ENCODE peak calls at places on chromosome 14, in seven cellular contexts. J is stomach; O is CD4-positive, alpha-beta T cell; U is endothelial cell; C is GM12865; G is lower leg skin; L is upper lobe of left lung. Q is an unnamed sample.

GRCh38 chr14:22819191-22819988 is 4.2 kb upstream of the SLC7A7 start:
- DNase-seq in J (peak; percentile 57), O (no peak), U (peak; percentile 51), C (peak; percentile 72), G (peak; percentile 92), L (peak; percentile 84), Q (no peak)

GRCh38 chr14:58298477-58298879 is at the start of gene ARID4A:
- DNase-seq in J (peak; percentile 87), O (peak; percentile 69), U (no peak), C (no peak), G (peak; percentile 97), L (peak; percentile 90), Q (no peak)

GRCh38 chr14:102819176-102819628 is 42.0 kb downstream of the TRAF3 start:
- DNase-seq in J (peak; percentile 49), O (peak; percentile 26), U (no peak), C (peak; percentile 96), G (peak; percentile 68), L (no peak), Q (no peak)

GRCh38 chr14:58746701-58747100 is 108.9 kb downstream of the DACT1 start:
- DNase-seq in J (no peak), O (no peak), U (no peak), C (no peak), G (no peak), L (no peak), Q (no peak)

GRCh38 chr14:20628063-20628854 is 13.2 kb downstream of the OR6S1 start:
- DNase-seq in J (no peak), O (no peak), U (no peak), C (no peak), G (no peak), L (no peak), Q (no peak)

GRCh38 chr14:76245097-76245496 is 93.4 kb downstream of the GPATCH2L start:
- DNase-seq in J (no peak), O (no peak), U (no peak), C (no peak), G (no peak), L (no peak), Q (no peak)

GRCh38 chr14:42437809-42438208 is 831.1 kb downstream of the LRFN5 start:
- DNase-seq in J (no peak), O (no peak), U (no peak), C (no peak), G (no peak), L (no peak), Q (no peak)

GRCh38 chr14:71714225-71714624 is 218.0 kb upstream of the RGS6 start:
- DNase-seq in J (no peak), O (no peak), U (no peak), C (no peak), G (no peak), L (no peak), Q (no peak)

GRCh38 chr14:69685217-69685616 is 73.8 kb downstream of the SUSD6 start:
- DNase-seq in J (no peak), O (no peak), U (no peak), C (peak; percentile 60), G (peak; percentile 67), L (no peak), Q (no peak)

GRCh38 chr14:66196670-66197069 is 289.5 kb upstream of the CCDC196 start:
- DNase-seq in J (no peak), O (no peak), U (no peak), C (no peak), G (no peak), L (no peak), Q (no peak)
- TF ChIP-seq CTCF in J (no peak), O (no peak), U (no peak), C (no peak), G (no peak), L (no peak), Q (no peak)

GRCh38 chr14:99808133-99808505 is 14.9 kb downstream of the EML1 start:
- DNase-seq in J (no peak), O (no peak), U (no peak), C (no peak), G (peak; percentile 65), L (no peak), Q (no peak)

GRCh38 chr14:99808515-99808914 is 15.3 kb downstream of the EML1 start:
- DNase-seq in J (no peak), O (no peak), U (no peak), C (no peak), G (no peak), L (no peak), Q (no peak)

GRCh38 chr14:99806841-99807240 is 13.6 kb downstream of the EML1 start:
- DNase-seq in J (no peak), O (no peak), U (no peak), C (no peak), G (peak; percentile 64), L (no peak), Q (no peak)

GRCh38 chr14:99806040-99806439 is 12.8 kb downstream of the EML1 start:
- DNase-seq in J (no peak), O (no peak), U (no peak), C (no peak), G (peak; percentile 76), L (no peak), Q (no peak)

GRCh38 chr14:99807413-99808132 is 14.4 kb downstream of the EML1 start:
- DNase-seq in J (no peak), O (no peak), U (peak; percentile 18), C (no peak), G (peak; percentile 73), L (no peak), Q (no peak)
- TF ChIP-seq CTCF in J (no peak), O (no peak), U (no peak), C (no peak), G (no peak), L (no peak), Q (no peak)

GRCh38 chr14:93804654-93805053 is 16.4 kb upstream of the PRIMA1 start:
- DNase-seq in J (no peak), O (no peak), U (no peak), C (no peak), G (no peak), L (no peak), Q (no peak)
- TF ChIP-seq CTCF in J (no peak), O (no peak), U (peak; percentile 32), C (peak; percentile 17), G (no peak), L (no peak), Q (no peak)

GRCh38 chr14:50381823-50382287 is 14.8 kb downstream of the CDKL1 start:
- DNase-seq in J (no peak), O (no peak), U (no peak), C (no peak), G (no peak), L (peak; percentile 38), Q (no peak)
- TF ChIP-seq CTCF in J (no peak), O (no peak), U (no peak), C (no peak), G (no peak), L (no peak), Q (no peak)

GRCh38 chr14:91252901-91253794 is 8.6 kb upstream of the GPR68 start:
- DNase-seq in J (peak; percentile 54), O (peak; percentile 47), U (peak; percentile 45), C (peak; percentile 34), G (no peak), L (peak; percentile 94), Q (no peak)
- TF ChIP-seq CTCF in J (no peak), O (no peak), U (no peak), C (no peak), G (no peak), L (no peak), Q (no peak)

DNA sequence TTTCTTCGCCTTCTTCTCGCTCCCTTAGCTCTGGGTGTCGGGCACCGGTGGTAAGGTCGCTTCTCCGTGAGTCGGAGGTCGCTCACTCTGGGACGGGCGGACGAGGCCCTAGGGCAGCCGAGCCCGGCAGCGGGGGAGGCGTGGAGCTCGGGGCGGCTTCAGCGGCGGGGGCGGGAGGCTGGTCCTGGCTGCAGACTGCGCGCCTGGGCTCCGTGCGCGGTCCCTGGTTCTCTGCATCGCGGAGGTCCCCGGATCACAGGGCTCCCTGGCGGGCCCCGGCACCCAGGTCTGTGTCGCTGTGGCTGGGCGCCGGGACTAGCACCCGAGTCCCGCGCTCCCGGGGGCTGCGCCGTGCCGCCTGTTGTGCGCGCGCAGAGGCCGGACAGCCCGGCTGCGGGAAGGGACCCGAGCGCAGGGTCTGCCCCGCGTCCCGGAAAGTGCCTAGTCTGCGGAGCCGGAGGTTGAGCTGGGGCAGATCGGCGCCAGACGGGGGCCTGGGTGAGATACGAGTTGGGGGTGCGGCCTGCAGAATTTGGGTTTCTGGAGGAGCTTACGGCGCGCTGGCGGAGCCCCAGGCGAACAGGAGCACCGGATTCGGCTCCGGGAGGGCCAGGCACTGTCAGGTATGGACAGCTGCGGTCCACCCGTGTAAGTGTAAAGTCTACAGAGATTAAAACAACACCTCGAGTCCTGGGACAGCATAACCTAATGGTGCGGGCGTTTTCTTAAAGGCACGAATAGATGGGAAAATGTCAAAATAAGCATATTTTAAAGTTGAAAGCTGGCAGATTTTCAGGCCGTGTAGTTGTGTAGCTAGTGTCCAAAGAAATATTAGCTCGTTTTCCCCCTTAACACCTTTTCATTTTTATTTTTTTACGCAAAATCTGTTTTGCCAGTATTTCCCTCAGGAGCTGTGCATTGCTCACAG is 722 bp downstream of the FRMD6 start:
- DNase-seq in J (peak; percentile 38), O (peak; percentile 24), U (peak; percentile 56), C (no peak), G (peak; percentile 94), L (peak; percentile 92), Q (no peak)
- TF ChIP-seq CTCF in J (peak; percentile 20), O (no peak), U (peak; percentile 43), C (no peak), G (no peak), L (peak; percentile 33), Q (peak; percentile 49)

DNA sequence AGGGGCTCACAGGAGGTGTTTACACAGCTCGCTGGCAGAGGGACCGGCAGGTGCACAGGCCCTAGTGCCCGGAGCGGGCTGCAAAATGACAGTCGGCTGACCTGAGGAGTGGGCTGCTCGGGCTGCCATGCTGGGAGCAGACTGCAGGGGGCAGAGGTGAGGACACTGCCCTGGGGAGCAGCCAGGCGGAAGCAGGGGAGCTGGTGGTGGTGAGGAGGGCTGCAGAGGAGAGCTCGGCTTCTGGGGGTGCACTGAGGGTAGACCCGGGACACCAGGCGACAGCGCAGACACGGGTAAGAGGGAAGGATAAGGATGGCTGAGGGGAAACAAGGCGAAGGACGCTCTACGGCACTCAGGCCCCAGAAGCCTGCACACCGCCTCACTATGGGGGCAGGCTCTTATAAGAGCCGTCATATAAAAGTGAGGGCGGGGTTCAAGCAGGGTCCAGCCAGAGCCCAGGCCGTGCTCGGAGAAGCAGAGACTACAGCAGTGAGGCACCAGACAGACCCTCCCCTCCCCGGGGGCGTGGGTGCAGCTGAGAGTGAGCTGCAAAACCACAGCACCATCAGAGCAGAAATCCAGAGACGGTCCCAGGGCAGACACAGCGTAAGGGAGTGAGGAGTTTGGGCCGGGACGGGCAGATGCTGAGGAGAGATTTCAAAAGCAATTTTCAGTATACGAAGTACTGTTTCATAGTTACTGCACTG is 62.5 kb downstream of the CCDC88C start:
- DNase-seq in J (no peak), O (no peak), U (peak; percentile 71), C (peak; percentile 74), G (no peak), L (peak; percentile 65), Q (no peak)
- TF ChIP-seq CTCF in J (peak; percentile 53), O (peak; percentile 60), U (peak; percentile 69), C (peak; percentile 85), G (no peak), L (peak; percentile 33), Q (peak; percentile 60)

DNA sequence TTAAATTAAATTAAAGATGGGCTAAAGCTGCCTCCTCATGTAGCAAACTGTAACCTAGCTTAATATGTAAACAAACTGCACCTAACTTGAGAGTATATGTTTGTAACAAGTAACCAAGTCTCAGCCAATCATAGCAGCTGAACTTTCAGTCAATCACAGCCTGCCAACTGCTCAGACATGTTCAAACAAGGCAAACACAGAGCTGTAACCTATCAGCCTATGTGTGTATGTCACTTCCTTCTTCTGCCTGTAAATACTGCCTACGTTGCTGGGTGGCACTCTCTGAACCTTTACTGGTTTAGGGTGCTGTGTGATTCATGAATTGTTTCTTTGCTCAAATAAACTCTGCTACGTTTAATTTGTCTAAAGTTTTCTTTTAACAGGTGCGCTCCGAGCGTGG is 2.9 kb downstream of the SERPINA6 start:
- DNase-seq in J (no peak), O (no peak), U (no peak), C (peak; percentile 35), G (no peak), L (no peak), Q (no peak)
- TF ChIP-seq CTCF in J (no peak), O (no peak), U (no peak), C (no peak), G (no peak), L (no peak), Q (no peak)

Q was measured in CD14-positive monocyte.